ENCODE peak calls at places on chromosomes 13 and 19, in nine cellular contexts. R, V, O, B, I, F, D, Q and C are unnamed samples.

GRCh38 chr13:36992362-36992761 is 6.8 kb downstream of the ALG5 start:
- DNase-seq in R (no peak), V (no peak), O (no peak), B (no peak), I (no peak), F (no peak), D (no peak), Q (no peak), C (no peak)

GRCh38 chr19:34135033-34135370 is 37.3 kb upstream of the LSM14A start:
- DNase-seq in R (no peak), V (no peak), O (no peak), B (no peak), I (no peak), F (no peak), D (no peak), Q (no peak), C (no peak)

GRCh38 chr13:37777676-37778075 is 91.9 kb downstream of the TRPC4 start:
- DNase-seq in R (no peak), V (no peak), O (no peak), B (no peak), I (no peak), F (no peak), D (no peak), Q (no peak), C (no peak)

GRCh38 chr13:48636550-48636949 is 17.2 kb upstream of the CYSLTR2 start:
- DNase-seq in R (no peak), V (no peak), O (no peak), B (peak; percentile 88), I (no peak), F (peak; percentile 97), D (no peak), Q (no peak), C (no peak)

GRCh38 chr19:10404888-10405808 is 1.8 kb upstream of the CDC37 start:
- DNase-seq in R (no peak), V (no peak), O (no peak), B (no peak), I (peak; percentile 29), F (no peak), D (peak; percentile 50), Q (no peak), C (no peak)

GRCh38 chr19:55473613-55474012 is 2.8 kb upstream of the ZNF628 start:
- DNase-seq in R (no peak), V (no peak), O (no peak), B (no peak), I (no peak), F (no peak), D (no peak), Q (no peak), C (no peak)

GRCh38 chr13:98976941-98977340 is 923 bp downstream of the DOCK9 start:
- DNase-seq in R (no peak), V (no peak), O (no peak), B (peak; percentile 45), I (no peak), F (peak; percentile 45), D (no peak), Q (no peak), C (no peak)

GRCh38 chr13:95100525-95101121 is 200.6 kb downstream of the ABCC4 start:
- DNase-seq in R (no peak), V (peak; percentile 73), O (no peak), B (peak; percentile 91), I (no peak), F (peak; percentile 33), D (no peak), Q (no peak), C (no peak)

GRCh38 chr13:46181799-46182490 is at the start of gene LCP1:
- DNase-seq in R (peak; percentile 40), V (no peak), O (no peak), B (no peak), I (peak; percentile 73), F (no peak), D (peak; percentile 60), Q (no peak), C (peak; percentile 63)

GRCh38 chr19:23810496-23810895 is 51.8 kb upstream of the ZNF681 start:
- DNase-seq in R (no peak), V (no peak), O (no peak), B (no peak), I (no peak), F (no peak), D (no peak), Q (no peak), C (no peak)

GRCh38 chr19:17178291-17178690 is 36.9 kb upstream of the USE1 start:
- DNase-seq in R (no peak), V (no peak), O (no peak), B (no peak), I (no peak), F (no peak), D (no peak), Q (no peak), C (no peak)

GRCh38 chr13:44649118-44649455 is 73.0 kb upstream of the TSC22D1 start:
- DNase-seq in R (no peak), V (no peak), O (no peak), B (no peak), I (no peak), F (no peak), D (no peak), Q (no peak), C (peak; percentile 29)

GRCh38 chr13:113820813-113821651 is 42.8 kb downstream of the GAS6 start:
- DNase-seq in R (no peak), V (peak; percentile 87), O (peak; percentile 94), B (peak; percentile 97), I (no peak), F (peak; percentile 92), D (no peak), Q (peak; percentile 84), C (no peak)

GRCh38 chr13:19071161-19071936 is 110.3 kb downstream of the TUBA3C start:
- DNase-seq in R (no peak), V (no peak), O (no peak), B (no peak), I (no peak), F (no peak), D (no peak), Q (no peak), C (no peak)

GRCh38 chr13:110471833-110472162 is 89.7 kb downstream of the RAB20 start:
- DNase-seq in R (no peak), V (no peak), O (peak; percentile 78), B (peak; percentile 81), I (peak; percentile 91), F (peak; percentile 56), D (no peak), Q (peak; percentile 44), C (peak; percentile 92)

GRCh38 chr19:49591731-49592485 is 926 bp downstream of the PRR12 start:
- DNase-seq in R (peak; percentile 52), V (peak; percentile 67), O (peak; percentile 75), B (peak; percentile 40), I (peak; percentile 36), F (peak; percentile 31), D (peak; percentile 47), Q (no peak), C (peak; percentile 39)

GRCh38 chr13:40096357-40096911 is 441.0 kb downstream of the COG6 start:
- DNase-seq in R (no peak), V (no peak), O (no peak), B (no peak), I (no peak), F (no peak), D (peak; percentile 22), Q (no peak), C (no peak)

GRCh38 chr19:48934837-48935236 is 1.3 kb downstream of the DHDH start:
- DNase-seq in R (no peak), V (no peak), O (no peak), B (no peak), I (no peak), F (no peak), D (no peak), Q (no peak), C (no peak)

GRCh38 chr13:47190696-47191095 is 293.8 kb upstream of the HTR2A start:
- DNase-seq in R (no peak), V (no peak), O (no peak), B (no peak), I (no peak), F (no peak), D (no peak), Q (no peak), C (no peak)

GRCh38 chr13:20828540-20829364 is 55.0 kb upstream of the EEF1AKMT1 start:
- DNase-seq in R (peak; percentile 33), V (peak; percentile 45), O (no peak), B (peak; percentile 78), I (peak; percentile 50), F (peak; percentile 72), D (no peak), Q (no peak), C (peak; percentile 34)

DNA sequence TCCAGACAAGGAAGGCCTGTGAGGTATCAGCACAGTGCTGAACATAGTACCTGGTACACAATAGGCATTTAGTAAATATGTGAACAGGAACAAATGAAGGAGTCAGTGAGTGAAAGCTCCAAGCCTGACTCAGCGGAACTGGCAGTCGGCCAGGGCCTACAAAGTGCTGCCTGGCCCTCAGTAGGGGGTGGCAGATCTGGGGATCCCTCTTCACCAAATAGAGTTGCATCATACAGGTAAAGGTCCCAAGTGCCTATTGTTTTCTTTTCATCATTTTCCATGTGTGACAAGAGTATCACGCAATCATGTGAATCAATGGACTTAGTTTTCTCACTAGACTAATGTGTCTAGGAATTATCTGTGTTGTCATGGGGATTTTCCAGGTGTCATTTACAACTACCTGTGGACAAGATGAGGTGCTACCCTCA is 9.2 kb downstream of the CYP2B6 start:
- DNase-seq in R (peak; percentile 98), V (peak; percentile 24), O (no peak), B (peak; percentile 11), I (no peak), F (peak; percentile 4), D (no peak), Q (no peak), C (no peak)
- TF ChIP-seq CTCF in R (no peak), V (no peak), O (no peak), B (no peak), I (no peak), F (no peak), D (no peak), Q (no peak), C (no peak)

GRCh38 chr13:30857018-30857417 is 49.1 kb upstream of the MEDAG start:
- DNase-seq in R (no peak), V (no peak), O (no peak), B (no peak), I (no peak), F (no peak), D (no peak), Q (no peak), C (no peak)
- TF ChIP-seq CTCF in R (no peak), V (no peak), O (no peak), B (no peak), I (no peak), F (no peak), D (no peak), Q (no peak), C (no peak)

GRCh38 chr19:58575183-58576041 is 2.3 kb upstream of the MZF1 start:
- DNase-seq in R (peak; percentile 92), V (peak; percentile 83), O (peak; percentile 95), B (peak; percentile 94), I (peak; percentile 87), F (peak; percentile 93), D (peak; percentile 69), Q (peak; percentile 96), C (peak; percentile 90)
- TF ChIP-seq CTCF in R (no peak), V (no peak), O (no peak), B (peak; percentile 10), I (no peak), F (no peak), D (no peak), Q (no peak), C (peak; percentile 14)

DNA sequence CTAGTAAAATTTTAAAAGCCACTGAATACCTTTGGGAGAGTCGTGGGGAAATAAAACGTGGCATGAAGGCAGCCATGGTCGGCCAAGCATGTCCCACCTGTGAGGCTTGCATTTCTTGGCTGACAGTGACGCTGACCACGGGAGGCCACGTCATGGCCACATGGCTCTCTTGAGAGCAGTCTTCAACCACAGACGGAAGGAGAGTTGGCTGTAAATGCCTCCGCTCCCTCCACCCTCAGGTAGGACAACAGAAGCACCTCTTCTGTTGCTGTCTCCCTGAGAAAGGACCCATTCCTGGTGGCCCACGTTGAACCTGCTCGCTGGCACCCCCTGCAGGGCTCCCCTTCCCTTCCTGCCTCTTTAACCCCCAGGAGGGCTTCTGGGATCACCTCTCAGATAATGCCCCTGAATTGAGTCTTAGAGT is 10.6 kb upstream of the LRRC25 start:
- DNase-seq in R (peak; percentile 52), V (no peak), O (no peak), B (no peak), I (peak; percentile 73), F (no peak), D (no peak), Q (no peak), C (peak; percentile 83)
- TF ChIP-seq CTCF in R (peak; percentile 32), V (peak; percentile 35), O (peak; percentile 12), B (peak; percentile 46), I (peak; percentile 16), F (peak; percentile 61), D (peak; percentile 26), Q (no peak), C (peak; percentile 30)